ENCODE peak calls at places on chromosomes 2 and 18, in seven cellular contexts. One of them, this sample, is unnamed.

GRCh38 chr18:36757081-36757480 is 71.7 kb downstream of the TPGS2 start:
- DNase-seq in HT1080: peak; percentile 41
- DNase-seq in non-pigmented ciliary epithelial cell: no peak
- DNase-seq in type B pancreatic cell: no peak
- DNase-seq in NCI-H69: peak; percentile 83
- DNase-seq in upper lobe of right lung: no peak
- DNase-seq in ureter: no peak
- DNase-seq in this sample: peak; percentile 30

GRCh38 chr2:238139141-238139840 is 823 bp downstream of the KLHL30 start:
- DNase-seq in HT1080: no peak
- DNase-seq in non-pigmented ciliary epithelial cell: no peak
- DNase-seq in type B pancreatic cell: no peak
- DNase-seq in NCI-H69: no peak
- DNase-seq in upper lobe of right lung: no peak
- DNase-seq in ureter: no peak
- DNase-seq in this sample: no peak

GRCh38 chr2:239167766-239168444 is 232.9 kb downstream of the HDAC4 start:
- DNase-seq in HT1080: no peak
- DNase-seq in non-pigmented ciliary epithelial cell: no peak
- DNase-seq in type B pancreatic cell: no peak
- DNase-seq in NCI-H69: no peak
- DNase-seq in upper lobe of right lung: peak; percentile 47
- DNase-seq in ureter: no peak
- DNase-seq in this sample: no peak

GRCh38 chr2:192197387-192197786 is 2.7 kb upstream of the TMEFF2 start:
- DNase-seq in HT1080: no peak
- DNase-seq in non-pigmented ciliary epithelial cell: no peak
- DNase-seq in type B pancreatic cell: no peak
- DNase-seq in NCI-H69: peak; percentile 8
- DNase-seq in upper lobe of right lung: no peak
- DNase-seq in ureter: no peak
- DNase-seq in this sample: no peak

GRCh38 chr2:113178069-113178468 is 4.3 kb downstream of the PSD4 start:
- DNase-seq in HT1080: no peak
- DNase-seq in non-pigmented ciliary epithelial cell: no peak
- DNase-seq in type B pancreatic cell: no peak
- DNase-seq in NCI-H69: no peak
- DNase-seq in upper lobe of right lung: no peak
- DNase-seq in ureter: no peak
- DNase-seq in this sample: no peak

GRCh38 chr2:49241991-49242390 is 87.7 kb upstream of the FSHR start:
- DNase-seq in HT1080: no peak
- DNase-seq in non-pigmented ciliary epithelial cell: no peak
- DNase-seq in type B pancreatic cell: no peak
- DNase-seq in NCI-H69: no peak
- DNase-seq in upper lobe of right lung: no peak
- DNase-seq in ureter: no peak
- DNase-seq in this sample: no peak

GRCh38 chr2:169131587-169132512 is 62.5 kb downstream of the DHRS9 start:
- DNase-seq in HT1080: peak; percentile 78
- DNase-seq in non-pigmented ciliary epithelial cell: peak; percentile 6
- DNase-seq in type B pancreatic cell: no peak
- DNase-seq in NCI-H69: peak; percentile 49
- DNase-seq in upper lobe of right lung: no peak
- DNase-seq in ureter: no peak
- DNase-seq in this sample: peak; percentile 76

GRCh38 chr18:43744960-43745740 is 467.9 kb upstream of the SYT4 start:
- DNase-seq in HT1080: no peak
- DNase-seq in non-pigmented ciliary epithelial cell: no peak
- DNase-seq in type B pancreatic cell: no peak
- DNase-seq in NCI-H69: no peak
- DNase-seq in upper lobe of right lung: no peak
- DNase-seq in ureter: no peak
- DNase-seq in this sample: peak; percentile 44

GRCh38 chr18:21184396-21184996 is 57.5 kb upstream of the GREB1L start:
- DNase-seq in HT1080: no peak
- DNase-seq in non-pigmented ciliary epithelial cell: no peak
- DNase-seq in type B pancreatic cell: no peak
- DNase-seq in NCI-H69: no peak
- DNase-seq in upper lobe of right lung: no peak
- DNase-seq in ureter: no peak
- DNase-seq in this sample: no peak

GRCh38 chr18:44841769-44842587 is 161.3 kb downstream of the SETBP1 start:
- DNase-seq in HT1080: no peak
- DNase-seq in non-pigmented ciliary epithelial cell: no peak
- DNase-seq in type B pancreatic cell: no peak
- DNase-seq in NCI-H69: peak; percentile 99
- DNase-seq in upper lobe of right lung: no peak
- DNase-seq in ureter: no peak
- DNase-seq in this sample: no peak

GRCh38 chr18:33812186-33812585 is 234.2 kb downstream of the ASXL3 start:
- DNase-seq in HT1080: no peak
- DNase-seq in non-pigmented ciliary epithelial cell: no peak
- DNase-seq in type B pancreatic cell: no peak
- DNase-seq in NCI-H69: peak; percentile 91
- DNase-seq in upper lobe of right lung: no peak
- DNase-seq in ureter: peak; percentile 59
- DNase-seq in this sample: no peak

GRCh38 chr18:77271720-77272481 is 22.3 kb downstream of the GALR1 start:
- DNase-seq in HT1080: peak; percentile 54
- DNase-seq in non-pigmented ciliary epithelial cell: peak; percentile 36
- DNase-seq in type B pancreatic cell: no peak
- DNase-seq in NCI-H69: no peak
- DNase-seq in upper lobe of right lung: no peak
- DNase-seq in ureter: no peak
- DNase-seq in this sample: no peak

GRCh38 chr2:202574541-202574940 is 60.2 kb upstream of the FAM117B start:
- DNase-seq in HT1080: no peak
- DNase-seq in non-pigmented ciliary epithelial cell: no peak
- DNase-seq in type B pancreatic cell: no peak
- DNase-seq in NCI-H69: no peak
- DNase-seq in upper lobe of right lung: no peak
- DNase-seq in ureter: no peak
- DNase-seq in this sample: no peak

GRCh38 chr2:158935617-158936016 is 32.8 kb upstream of the TANC1 start:
- DNase-seq in HT1080: no peak
- DNase-seq in non-pigmented ciliary epithelial cell: no peak
- DNase-seq in type B pancreatic cell: no peak
- DNase-seq in NCI-H69: peak; percentile 2
- DNase-seq in upper lobe of right lung: no peak
- DNase-seq in ureter: no peak
- DNase-seq in this sample: no peak

GRCh38 chr18:55381277-55381676 is 206.7 kb downstream of the TCF4 start:
- DNase-seq in HT1080: no peak
- DNase-seq in non-pigmented ciliary epithelial cell: peak; percentile 86
- DNase-seq in type B pancreatic cell: no peak
- DNase-seq in NCI-H69: no peak
- DNase-seq in upper lobe of right lung: no peak
- DNase-seq in ureter: no peak
- DNase-seq in this sample: no peak

GRCh38 chr2:179861027-179861776 is at the start of gene ZNF385B:
- DNase-seq in HT1080: no peak
- DNase-seq in non-pigmented ciliary epithelial cell: no peak
- DNase-seq in type B pancreatic cell: peak; percentile 70
- DNase-seq in NCI-H69: peak; percentile 63
- DNase-seq in upper lobe of right lung: peak; percentile 67
- DNase-seq in ureter: no peak
- DNase-seq in this sample: no peak

GRCh38 chr2:207960911-207961310 is 64.4 kb downstream of the PLEKHM3 start:
- DNase-seq in HT1080: no peak
- DNase-seq in non-pigmented ciliary epithelial cell: no peak
- DNase-seq in type B pancreatic cell: no peak
- DNase-seq in NCI-H69: peak; percentile 39
- DNase-seq in upper lobe of right lung: no peak
- DNase-seq in ureter: no peak
- DNase-seq in this sample: no peak

GRCh38 chr18:45828917-45829811 is 3.7 kb downstream of the SIGLEC15 start:
- DNase-seq in HT1080: no peak
- DNase-seq in non-pigmented ciliary epithelial cell: no peak
- DNase-seq in type B pancreatic cell: no peak
- DNase-seq in NCI-H69: peak; percentile 98
- DNase-seq in upper lobe of right lung: peak; percentile 78
- DNase-seq in ureter: peak; percentile 86
- DNase-seq in this sample: no peak

GRCh38 chr2:231640229-231640628 is 47.6 kb downstream of the TEX44 start:
- DNase-seq in HT1080: no peak
- DNase-seq in non-pigmented ciliary epithelial cell: no peak
- DNase-seq in type B pancreatic cell: no peak
- DNase-seq in NCI-H69: no peak
- DNase-seq in upper lobe of right lung: no peak
- DNase-seq in ureter: no peak
- DNase-seq in this sample: no peak

GRCh38 chr18:5630057-5630765 is 86.4 kb upstream of the EPB41L3 start:
- DNase-seq in HT1080: peak; percentile 43
- DNase-seq in non-pigmented ciliary epithelial cell: no peak
- DNase-seq in type B pancreatic cell: peak; percentile 86
- DNase-seq in NCI-H69: peak; percentile 99
- DNase-seq in upper lobe of right lung: peak; percentile 91
- DNase-seq in ureter: peak; percentile 59
- DNase-seq in this sample: no peak

GRCh38 chr2:173990970-173991819 is 26.0 kb upstream of the SP3 start:
- DNase-seq in HT1080: no peak
- DNase-seq in non-pigmented ciliary epithelial cell: no peak
- DNase-seq in type B pancreatic cell: no peak
- DNase-seq in NCI-H69: peak; percentile 45
- DNase-seq in upper lobe of right lung: no peak
- DNase-seq in ureter: peak; percentile 85
- DNase-seq in this sample: no peak

GRCh38 chr2:94874277-94874997 is 3.2 kb downstream of the TEKT4 start:
- DNase-seq in HT1080: peak; percentile 47
- DNase-seq in non-pigmented ciliary epithelial cell: no peak
- DNase-seq in type B pancreatic cell: peak; percentile 81
- DNase-seq in NCI-H69: peak; percentile 74
- DNase-seq in upper lobe of right lung: peak; percentile 81
- DNase-seq in ureter: no peak
- DNase-seq in this sample: peak; percentile 17

GRCh38 chr2:46815121-46815802 is 100.3 kb downstream of the MCFD2 start:
- DNase-seq in HT1080: no peak
- DNase-seq in non-pigmented ciliary epithelial cell: no peak
- DNase-seq in type B pancreatic cell: peak; percentile 13
- DNase-seq in NCI-H69: no peak
- DNase-seq in upper lobe of right lung: no peak
- DNase-seq in ureter: no peak
- DNase-seq in this sample: no peak

GRCh38 chr2:217625475-217626245 is 377.1 kb downstream of the TNS1 start:
- DNase-seq in HT1080: no peak
- DNase-seq in non-pigmented ciliary epithelial cell: no peak
- DNase-seq in type B pancreatic cell: no peak
- DNase-seq in NCI-H69: no peak
- DNase-seq in upper lobe of right lung: no peak
- DNase-seq in ureter: peak; percentile 63
- DNase-seq in this sample: no peak

GRCh38 chr2:1403565-1403964 is 9.7 kb upstream of the TPO start:
- DNase-seq in HT1080: no peak
- DNase-seq in non-pigmented ciliary epithelial cell: no peak
- DNase-seq in type B pancreatic cell: no peak
- DNase-seq in NCI-H69: no peak
- DNase-seq in upper lobe of right lung: no peak
- DNase-seq in ureter: no peak
- DNase-seq in this sample: no peak

GRCh38 chr2:217365656-217366055 is 505.8 kb upstream of the TNP1 start:
- DNase-seq in HT1080: no peak
- DNase-seq in non-pigmented ciliary epithelial cell: no peak
- DNase-seq in type B pancreatic cell: no peak
- DNase-seq in NCI-H69: peak; percentile 24
- DNase-seq in upper lobe of right lung: no peak
- DNase-seq in ureter: no peak
- DNase-seq in this sample: no peak

GRCh38 chr2:20215183-20216040 is 9.5 kb downstream of the SDC1 start:
- DNase-seq in HT1080: no peak
- DNase-seq in non-pigmented ciliary epithelial cell: no peak
- DNase-seq in type B pancreatic cell: no peak
- DNase-seq in NCI-H69: no peak
- DNase-seq in upper lobe of right lung: peak; percentile 43
- DNase-seq in ureter: no peak
- DNase-seq in this sample: no peak

GRCh38 chr18:8091042-8091441 is 518.2 kb upstream of the RAB12 start:
- DNase-seq in HT1080: no peak
- DNase-seq in non-pigmented ciliary epithelial cell: no peak
- DNase-seq in type B pancreatic cell: no peak
- DNase-seq in NCI-H69: no peak
- DNase-seq in upper lobe of right lung: no peak
- DNase-seq in ureter: no peak
- DNase-seq in this sample: no peak

GRCh38 chr2:180133736-180134135 is 126.6 kb upstream of the CWC22 start:
- DNase-seq in HT1080: peak; percentile 10
- DNase-seq in non-pigmented ciliary epithelial cell: no peak
- DNase-seq in type B pancreatic cell: no peak
- DNase-seq in NCI-H69: peak; percentile 45
- DNase-seq in upper lobe of right lung: no peak
- DNase-seq in ureter: no peak
- DNase-seq in this sample: no peak

GRCh38 chr2:120432976-120433815 is 87.3 kb downstream of the INHBB start:
- DNase-seq in HT1080: no peak
- DNase-seq in non-pigmented ciliary epithelial cell: no peak
- DNase-seq in type B pancreatic cell: peak; percentile 59
- DNase-seq in NCI-H69: no peak
- DNase-seq in upper lobe of right lung: no peak
- DNase-seq in ureter: no peak
- DNase-seq in this sample: no peak

GRCh38 chr2:69597843-69598610 is 45.5 kb downstream of the AAK1 start:
- DNase-seq in HT1080: no peak
- DNase-seq in non-pigmented ciliary epithelial cell: no peak
- DNase-seq in type B pancreatic cell: no peak
- DNase-seq in NCI-H69: no peak
- DNase-seq in upper lobe of right lung: no peak
- DNase-seq in ureter: no peak
- DNase-seq in this sample: no peak

GRCh38 chr2:25159947-25160346 is 8.4 kb downstream of the POMC start:
- DNase-seq in HT1080: peak; percentile 30
- DNase-seq in non-pigmented ciliary epithelial cell: no peak
- DNase-seq in type B pancreatic cell: no peak
- DNase-seq in NCI-H69: peak; percentile 4
- DNase-seq in upper lobe of right lung: peak; percentile 51
- DNase-seq in ureter: no peak
- DNase-seq in this sample: no peak

GRCh38 chr2:113167962-113168340 is 5.8 kb upstream of the PSD4 start:
- DNase-seq in HT1080: no peak
- DNase-seq in non-pigmented ciliary epithelial cell: no peak
- DNase-seq in type B pancreatic cell: no peak
- DNase-seq in NCI-H69: no peak
- DNase-seq in upper lobe of right lung: no peak
- DNase-seq in ureter: no peak
- DNase-seq in this sample: no peak

GRCh38 chr2:130824492-130825061 is 12.1 kb upstream of the ARHGEF4 start:
- DNase-seq in HT1080: peak; percentile 98
- DNase-seq in non-pigmented ciliary epithelial cell: peak; percentile 98
- DNase-seq in type B pancreatic cell: no peak
- DNase-seq in NCI-H69: peak; percentile 82
- DNase-seq in upper lobe of right lung: peak; percentile 40
- DNase-seq in ureter: no peak
- DNase-seq in this sample: peak; percentile 87

GRCh38 chr2:129849559-129850160 is 129.8 kb upstream of the RAB6C start:
- DNase-seq in HT1080: peak; percentile 48
- DNase-seq in non-pigmented ciliary epithelial cell: peak; percentile 37
- DNase-seq in type B pancreatic cell: no peak
- DNase-seq in NCI-H69: peak; percentile 49
- DNase-seq in upper lobe of right lung: no peak
- DNase-seq in ureter: no peak
- DNase-seq in this sample: peak; percentile 71

GRCh38 chr2:127559454-127559853 is 24.0 kb downstream of the MYO7B start:
- DNase-seq in HT1080: no peak
- DNase-seq in non-pigmented ciliary epithelial cell: no peak
- DNase-seq in type B pancreatic cell: no peak
- DNase-seq in NCI-H69: no peak
- DNase-seq in upper lobe of right lung: no peak
- DNase-seq in ureter: no peak
- DNase-seq in this sample: no peak

GRCh38 chr18:22465859-22466602 is 48.3 kb upstream of the CTAGE1 start:
- DNase-seq in HT1080: peak; percentile 97
- DNase-seq in non-pigmented ciliary epithelial cell: peak; percentile 94
- DNase-seq in type B pancreatic cell: no peak
- DNase-seq in NCI-H69: no peak
- DNase-seq in upper lobe of right lung: no peak
- DNase-seq in ureter: no peak
- DNase-seq in this sample: peak; percentile 89

GRCh38 chr2:165440367-165440766 is 29.1 kb upstream of the CSRNP3 start:
- DNase-seq in HT1080: no peak
- DNase-seq in non-pigmented ciliary epithelial cell: peak; percentile 18
- DNase-seq in type B pancreatic cell: no peak
- DNase-seq in NCI-H69: no peak
- DNase-seq in upper lobe of right lung: no peak
- DNase-seq in ureter: no peak
- DNase-seq in this sample: no peak